ENCODE peak calls at places on chromosomes 4 and X, in five cellular contexts. One of them, this sample, is unnamed.

GRCh38 chr4:169271692-169272007 is 894 bp upstream of the SH3RF1 start:
- DNase-seq in astrocyte of the spinal cord: no peak
- DNase-seq in astrocyte of the cerebellum: no peak
- DNase-seq in heart right ventricle: no peak
- DNase-seq in AG04450: no peak
- DNase-seq in this sample: no peak

GRCh38 chr4:37908488-37909343 is 17.8 kb downstream of the TBC1D1 start:
- DNase-seq in astrocyte of the spinal cord: peak; percentile 77
- DNase-seq in astrocyte of the cerebellum: peak; percentile 49
- DNase-seq in heart right ventricle: peak; percentile 25
- DNase-seq in AG04450: no peak
- DNase-seq in this sample: no peak

GRCh38 chr4:18689308-18689915 is 667.9 kb upstream of the LCORL start:
- DNase-seq in astrocyte of the spinal cord: peak; percentile 74
- DNase-seq in astrocyte of the cerebellum: peak; percentile 70
- DNase-seq in heart right ventricle: peak; percentile 41
- DNase-seq in AG04450: peak; percentile 47
- DNase-seq in this sample: no peak

GRCh38 chr4:7963691-7964090 is 24.0 kb upstream of the AFAP1 start:
- DNase-seq in astrocyte of the spinal cord: no peak
- DNase-seq in astrocyte of the cerebellum: no peak
- DNase-seq in heart right ventricle: no peak
- DNase-seq in AG04450: no peak
- DNase-seq in this sample: no peak

GRCh38 chrX:9055354-9055753 is 21.4 kb upstream of the FAM9B start:
- DNase-seq in astrocyte of the spinal cord: no peak
- DNase-seq in astrocyte of the cerebellum: no peak
- DNase-seq in heart right ventricle: no peak
- DNase-seq in AG04450: no peak
- DNase-seq in this sample: no peak

GRCh38 chr4:85500110-85500867 is 25.3 kb downstream of the ARHGAP24 start:
- DNase-seq in astrocyte of the spinal cord: no peak
- DNase-seq in astrocyte of the cerebellum: no peak
- DNase-seq in heart right ventricle: no peak
- DNase-seq in AG04450: no peak
- DNase-seq in this sample: no peak

GRCh38 chrX:76076124-76076523 is 96.7 kb upstream of the PBDC1 start:
- DNase-seq in astrocyte of the spinal cord: no peak
- DNase-seq in astrocyte of the cerebellum: no peak
- DNase-seq in heart right ventricle: no peak
- DNase-seq in AG04450: no peak
- DNase-seq in this sample: no peak

GRCh38 chr4:73450398-73451004 is 14.5 kb downstream of the AFP start:
- DNase-seq in astrocyte of the spinal cord: peak; percentile 97
- DNase-seq in astrocyte of the cerebellum: peak; percentile 94
- DNase-seq in heart right ventricle: no peak
- DNase-seq in AG04450: peak; percentile 60
- DNase-seq in this sample: peak; percentile 74

GRCh38 chrX:52034211-52034610 is 34.8 kb downstream of the MAGED4B start:
- DNase-seq in astrocyte of the spinal cord: no peak
- DNase-seq in astrocyte of the cerebellum: no peak
- DNase-seq in heart right ventricle: no peak
- DNase-seq in AG04450: no peak
- DNase-seq in this sample: no peak

GRCh38 chr4:41990029-41990382 is 324 bp upstream of the SLC30A9 start:
- DNase-seq in astrocyte of the spinal cord: no peak
- DNase-seq in astrocyte of the cerebellum: no peak
- DNase-seq in heart right ventricle: no peak
- DNase-seq in AG04450: no peak
- DNase-seq in this sample: no peak

GRCh38 chr4:181143241-181143854 is 1099.9 kb upstream of the TENM3 start:
- DNase-seq in astrocyte of the spinal cord: peak; percentile 77
- DNase-seq in astrocyte of the cerebellum: peak; percentile 74
- DNase-seq in heart right ventricle: peak; percentile 61
- DNase-seq in AG04450: peak; percentile 56
- DNase-seq in this sample: no peak

GRCh38 chr4:98287328-98287727 is 26.1 kb downstream of the RAP1GDS1 start:
- DNase-seq in astrocyte of the spinal cord: no peak
- DNase-seq in astrocyte of the cerebellum: no peak
- DNase-seq in heart right ventricle: no peak
- DNase-seq in AG04450: no peak
- DNase-seq in this sample: no peak

GRCh38 chrX:153974726-153975286 is 2.3 kb downstream of the TMEM187 start:
- DNase-seq in astrocyte of the spinal cord: no peak
- DNase-seq in astrocyte of the cerebellum: no peak
- DNase-seq in heart right ventricle: no peak
- DNase-seq in AG04450: no peak
- DNase-seq in this sample: no peak

GRCh38 chrX:153973127-153974002 is 811 bp downstream of the TMEM187 start:
- DNase-seq in astrocyte of the spinal cord: no peak
- DNase-seq in astrocyte of the cerebellum: no peak
- DNase-seq in heart right ventricle: no peak
- DNase-seq in AG04450: no peak
- DNase-seq in this sample: no peak

GRCh38 chrX:153972368-153973126 is at the start of gene TMEM187:
- DNase-seq in astrocyte of the spinal cord: peak; percentile 91
- DNase-seq in astrocyte of the cerebellum: peak; percentile 60
- DNase-seq in heart right ventricle: peak; percentile 80
- DNase-seq in AG04450: peak; percentile 55
- DNase-seq in this sample: no peak

GRCh38 chrX:153971632-153972367 is at the start of gene HCFC1:
- DNase-seq in astrocyte of the spinal cord: peak; percentile 93
- DNase-seq in astrocyte of the cerebellum: peak; percentile 75
- DNase-seq in heart right ventricle: peak; percentile 92
- DNase-seq in AG04450: peak; percentile 70
- DNase-seq in this sample: peak; percentile 18

DNA sequence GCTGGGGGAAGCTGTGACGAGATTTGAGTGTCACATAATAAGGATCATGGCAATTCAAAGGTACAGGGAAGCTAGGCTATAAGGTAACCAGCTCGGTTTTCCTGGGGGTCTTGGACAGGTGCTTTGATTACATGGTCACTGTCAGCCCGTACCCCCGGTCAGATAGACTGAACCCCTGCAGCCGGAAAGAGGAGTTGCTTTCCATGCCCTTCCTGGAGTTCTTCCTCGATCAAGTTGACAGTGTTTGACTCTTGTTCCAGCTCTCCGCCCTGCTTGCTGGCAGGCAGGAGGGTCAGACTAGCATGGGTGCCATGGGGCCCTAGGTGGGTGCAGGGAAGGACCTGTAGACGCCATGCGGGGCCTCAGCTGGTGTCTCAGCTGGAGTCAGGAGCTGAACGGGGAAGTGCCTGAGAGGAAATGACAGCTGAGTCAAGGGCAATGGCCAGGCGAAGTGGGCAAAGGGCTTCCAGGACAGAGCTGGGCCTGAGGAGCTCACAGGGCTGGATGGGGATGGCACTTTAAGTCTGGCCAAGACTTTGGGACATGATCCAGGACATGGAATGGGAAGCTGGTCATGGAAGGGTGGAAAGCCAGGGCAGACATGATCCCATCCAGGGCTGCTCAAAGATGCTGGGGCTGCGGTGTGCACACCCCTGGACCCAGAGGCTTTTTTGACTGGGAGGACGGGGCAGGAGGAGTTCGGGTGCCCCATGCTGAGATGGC is 1.6 kb downstream of the TMEM187 start:
- DNase-seq in astrocyte of the spinal cord: no peak
- DNase-seq in astrocyte of the cerebellum: no peak
- DNase-seq in heart right ventricle: no peak
- DNase-seq in AG04450: no peak
- DNase-seq in this sample: no peak
- H3K4me3 ChIP-seq in astrocyte of the spinal cord: no peak overlapping the region
- H3K4me3 ChIP-seq in astrocyte of the cerebellum: no peak overlapping the region
- H3K4me3 ChIP-seq in heart right ventricle: no peak overlapping the region
- H3K4me3 ChIP-seq in AG04450: no peak overlapping the region
- H3K4me3 ChIP-seq in this sample: peak overlapping the region; percentile 62

GRCh38 chr4:80199947-80200346 is 2.6 kb downstream of the PRDM8 start:
- DNase-seq in astrocyte of the spinal cord: no peak
- DNase-seq in astrocyte of the cerebellum: no peak
- DNase-seq in heart right ventricle: no peak
- DNase-seq in AG04450: no peak
- DNase-seq in this sample: no peak

GRCh38 chr4:80197132-80197573 is at the start of gene PRDM8:
- DNase-seq in astrocyte of the spinal cord: no peak
- DNase-seq in astrocyte of the cerebellum: no peak
- DNase-seq in heart right ventricle: no peak
- DNase-seq in AG04450: no peak
- DNase-seq in this sample: no peak

GRCh38 chr4:80196259-80197131 is 808 bp upstream of the PRDM8 start:
- DNase-seq in astrocyte of the spinal cord: no peak
- DNase-seq in astrocyte of the cerebellum: no peak
- DNase-seq in heart right ventricle: no peak
- DNase-seq in AG04450: no peak
- DNase-seq in this sample: no peak

GRCh38 chr4:80199004-80199579 is 1.8 kb downstream of the PRDM8 start:
- DNase-seq in astrocyte of the spinal cord: no peak
- DNase-seq in astrocyte of the cerebellum: no peak
- DNase-seq in heart right ventricle: no peak
- DNase-seq in AG04450: no peak
- DNase-seq in this sample: no peak

GRCh38 chr4:80197601-80198444 is 520 bp downstream of the PRDM8 start:
- DNase-seq in astrocyte of the spinal cord: no peak
- DNase-seq in astrocyte of the cerebellum: no peak
- DNase-seq in heart right ventricle: no peak
- DNase-seq in AG04450: no peak
- DNase-seq in this sample: no peak
- TF ChIP-seq CTCF in astrocyte of the spinal cord: no peak
- TF ChIP-seq CTCF in astrocyte of the cerebellum: no peak
- TF ChIP-seq CTCF in heart right ventricle: no peak
- TF ChIP-seq CTCF in AG04450: no peak
- TF ChIP-seq CTCF in this sample: no peak

DNA sequence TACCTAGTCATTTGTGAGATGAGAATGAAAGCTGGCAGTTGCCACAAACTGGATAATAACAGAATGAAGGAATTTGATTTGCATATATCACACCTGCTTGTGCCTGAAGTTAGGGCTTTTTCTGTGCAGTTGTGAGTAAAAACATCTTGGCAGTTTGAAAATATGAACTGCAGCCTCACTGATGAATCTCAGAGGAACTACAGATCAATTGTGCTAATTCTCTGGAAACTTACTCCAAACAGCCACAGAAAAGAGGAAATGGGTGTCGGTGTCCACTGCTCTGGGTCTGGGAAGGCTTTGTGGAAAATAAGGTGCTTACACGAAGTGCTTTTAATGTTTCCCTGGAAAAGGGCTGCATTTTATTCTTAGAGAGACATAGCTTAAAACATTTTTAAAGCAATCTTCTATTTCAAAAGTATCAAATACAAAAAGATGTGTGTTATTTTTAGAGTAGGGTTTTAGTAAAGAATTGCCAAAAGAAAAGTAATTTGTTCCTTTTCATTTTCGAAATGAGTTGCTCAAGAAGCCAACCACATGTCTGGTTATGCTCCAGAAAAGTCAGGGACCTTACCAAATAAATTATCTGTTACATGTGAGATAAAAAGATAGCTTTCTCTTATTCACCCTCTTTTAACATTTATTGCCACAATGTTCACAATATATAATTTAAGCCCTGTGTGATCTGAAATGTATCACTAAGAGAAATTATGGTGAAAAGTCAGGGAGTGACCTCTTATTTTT is 240.1 kb downstream of the FRAS1 start:
- DNase-seq in astrocyte of the spinal cord: peak; percentile 20
- DNase-seq in astrocyte of the cerebellum: no peak
- DNase-seq in heart right ventricle: no peak
- DNase-seq in AG04450: no peak
- DNase-seq in this sample: no peak
- H3K4me3 ChIP-seq in astrocyte of the spinal cord: no peak overlapping the region
- H3K4me3 ChIP-seq in astrocyte of the cerebellum: no peak overlapping the region
- H3K4me3 ChIP-seq in heart right ventricle: no peak overlapping the region
- H3K4me3 ChIP-seq in AG04450: no peak overlapping the region
- H3K4me3 ChIP-seq in this sample: no peak overlapping the region

GRCh38 chr4:144754562-144755410 is 108.8 kb downstream of the HHIP start:
- DNase-seq in astrocyte of the spinal cord: peak; percentile 77
- DNase-seq in astrocyte of the cerebellum: peak; percentile 28
- DNase-seq in heart right ventricle: no peak
- DNase-seq in AG04450: no peak
- DNase-seq in this sample: no peak

GRCh38 chr4:144757969-144758368 is 112.0 kb downstream of the HHIP start:
- DNase-seq in astrocyte of the spinal cord: no peak
- DNase-seq in astrocyte of the cerebellum: no peak
- DNase-seq in heart right ventricle: no peak
- DNase-seq in AG04450: no peak
- DNase-seq in this sample: no peak
- TF ChIP-seq CTCF in astrocyte of the spinal cord: no peak
- TF ChIP-seq CTCF in astrocyte of the cerebellum: no peak
- TF ChIP-seq CTCF in heart right ventricle: no peak
- TF ChIP-seq CTCF in AG04450: no peak
- TF ChIP-seq CTCF in this sample: no peak